ENCODE peak calls at places on chromosomes 12 and 14, in five cellular contexts. R is astrocyte of the cerebellum; U is CD8-positive, alpha-beta T cell; D is Calu3; B is testis. S is an unnamed sample.

GRCh38 chr14:64438181-64438839 is 27.0 kb upstream of the AKAP5 start:
- DNase-seq in R (peak; percentile 97), U (no peak), D (peak; percentile 50), B (no peak), S (peak; percentile 67)

GRCh38 chr12:41966916-41967315 is 177.8 kb downstream of the GXYLT1 start:
- DNase-seq in R (no peak), U (no peak), D (no peak), B (no peak), S (no peak)

GRCh38 chr12:110705309-110705708 is 16.4 kb upstream of the HVCN1 start:
- DNase-seq in R (no peak), U (no peak), D (no peak), B (no peak), S (no peak)

GRCh38 chr14:84877061-84877460 is 652.9 kb upstream of the FLRT2 start:
- DNase-seq in R (no peak), U (no peak), D (no peak), B (no peak), S (no peak)

GRCh38 chr14:75340921-75341320 is 62.3 kb downstream of the FOS start:
- DNase-seq in R (no peak), U (no peak), D (no peak), B (peak; percentile 87), S (no peak)

GRCh38 chr12:2479866-2480510 is 314.8 kb upstream of the FKBP4 start:
- DNase-seq in R (no peak), U (no peak), D (no peak), B (no peak), S (no peak)

GRCh38 chr12:12290206-12290605 is 23.4 kb upstream of the LRP6 start:
- DNase-seq in R (no peak), U (no peak), D (no peak), B (no peak), S (no peak)

GRCh38 chr12:1351926-1352325 is 242.5 kb downstream of the FBXL14 start:
- DNase-seq in R (no peak), U (no peak), D (no peak), B (no peak), S (no peak)

GRCh38 chr12:109739747-109740693 is 26.4 kb downstream of the FAM222A start:
- DNase-seq in R (no peak), U (no peak), D (no peak), B (no peak), S (no peak)

GRCh38 chr12:32496946-32497345 is 97.6 kb downstream of the FGD4 start:
- DNase-seq in R (no peak), U (no peak), D (no peak), B (no peak), S (no peak)

GRCh38 chr12:26721800-26722199 is 111.2 kb downstream of the ITPR2 start:
- DNase-seq in R (no peak), U (no peak), D (peak; percentile 24), B (no peak), S (no peak)

GRCh38 chr12:13368971-13369370 is 172.4 kb downstream of the EMP1 start:
- DNase-seq in R (no peak), U (no peak), D (no peak), B (no peak), S (no peak)

GRCh38 chr14:54253195-54253947 is 143.4 kb upstream of the CDKN3 start:
- DNase-seq in R (peak; percentile 94), U (no peak), D (peak; percentile 14), B (no peak), S (peak; percentile 62)

GRCh38 chr12:12721251-12721689 is 4.1 kb downstream of the CDKN1B start:
- DNase-seq in R (no peak), U (no peak), D (no peak), B (no peak), S (no peak)

GRCh38 chr12:67241482-67241881 is 27.7 kb upstream of the CAND1 start:
- DNase-seq in R (no peak), U (no peak), D (no peak), B (no peak), S (no peak)

GRCh38 chr14:96811265-96811664 is 14.1 kb downstream of the VRK1 start:
- DNase-seq in R (no peak), U (no peak), D (no peak), B (no peak), S (no peak)

GRCh38 chr14:85471744-85472143 is 58.2 kb upstream of the FLRT2 start:
- DNase-seq in R (peak; percentile 49), U (no peak), D (peak; percentile 4), B (no peak), S (peak; percentile 92)

GRCh38 chr14:71753126-71753830 is 179.0 kb upstream of the RGS6 start:
- DNase-seq in R (peak; percentile 81), U (peak; percentile 81), D (peak; percentile 84), B (peak; percentile 98), S (peak; percentile 78)

GRCh38 chr12:116646901-116647300 is 87.7 kb downstream of the MAP1LC3B2 start:
- DNase-seq in R (no peak), U (no peak), D (no peak), B (no peak), S (no peak)

GRCh38 chr14:54396493-54397335 is at the start of gene CDKN3:
- DNase-seq in R (peak; percentile 98), U (peak; percentile 97), D (peak; percentile 96), B (peak; percentile 99), S (peak; percentile 94)

GRCh38 chr14:69325646-69326265 is 65.8 kb downstream of the GALNT16 start:
- DNase-seq in R (no peak), U (no peak), D (no peak), B (no peak), S (no peak)

GRCh38 chr12:78386871-78387270 is 477.7 kb upstream of the SYT1 start:
- DNase-seq in R (no peak), U (no peak), D (no peak), B (no peak), S (no peak)

GRCh38 chr12:129163461-129163860 is 310.2 kb downstream of the GLT1D1 start:
- DNase-seq in R (no peak), U (no peak), D (no peak), B (no peak), S (no peak)

GRCh38 chr12:129161511-129161910 is 308.2 kb downstream of the GLT1D1 start:
- DNase-seq in R (no peak), U (no peak), D (no peak), B (no peak), S (no peak)

GRCh38 chr12:129160282-129160681 is 307.0 kb downstream of the GLT1D1 start:
- DNase-seq in R (no peak), U (no peak), D (no peak), B (no peak), S (no peak)

GRCh38 chr12:129163861-129164260 is 310.6 kb downstream of the GLT1D1 start:
- DNase-seq in R (no peak), U (no peak), D (no peak), B (no peak), S (no peak)

DNA sequence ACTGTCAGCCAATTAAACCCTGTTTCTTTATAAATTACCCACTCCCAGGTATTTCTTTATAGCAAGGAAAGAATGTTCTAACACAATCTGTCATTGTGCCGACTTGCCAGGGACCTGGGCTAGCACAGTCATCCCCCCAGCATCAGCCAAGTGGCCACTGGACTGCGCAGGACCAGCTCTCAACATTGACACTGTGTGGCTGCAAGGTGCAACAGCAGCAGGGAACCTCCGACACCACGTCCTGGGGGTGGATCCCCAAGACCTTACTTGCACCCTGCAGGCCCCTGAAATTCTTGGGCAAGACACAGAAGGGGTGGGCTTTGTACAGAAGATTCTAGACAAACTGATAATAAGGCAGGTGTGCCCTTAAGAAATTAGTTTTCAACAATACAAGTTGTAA is 309.5 kb downstream of the GLT1D1 start:
- DNase-seq in R (no peak), U (no peak), D (no peak), B (no peak), S (no peak)
- TF ChIP-seq CTCF in R (no peak), U (no peak), D (no peak), B (no peak), S (no peak)

DNA sequence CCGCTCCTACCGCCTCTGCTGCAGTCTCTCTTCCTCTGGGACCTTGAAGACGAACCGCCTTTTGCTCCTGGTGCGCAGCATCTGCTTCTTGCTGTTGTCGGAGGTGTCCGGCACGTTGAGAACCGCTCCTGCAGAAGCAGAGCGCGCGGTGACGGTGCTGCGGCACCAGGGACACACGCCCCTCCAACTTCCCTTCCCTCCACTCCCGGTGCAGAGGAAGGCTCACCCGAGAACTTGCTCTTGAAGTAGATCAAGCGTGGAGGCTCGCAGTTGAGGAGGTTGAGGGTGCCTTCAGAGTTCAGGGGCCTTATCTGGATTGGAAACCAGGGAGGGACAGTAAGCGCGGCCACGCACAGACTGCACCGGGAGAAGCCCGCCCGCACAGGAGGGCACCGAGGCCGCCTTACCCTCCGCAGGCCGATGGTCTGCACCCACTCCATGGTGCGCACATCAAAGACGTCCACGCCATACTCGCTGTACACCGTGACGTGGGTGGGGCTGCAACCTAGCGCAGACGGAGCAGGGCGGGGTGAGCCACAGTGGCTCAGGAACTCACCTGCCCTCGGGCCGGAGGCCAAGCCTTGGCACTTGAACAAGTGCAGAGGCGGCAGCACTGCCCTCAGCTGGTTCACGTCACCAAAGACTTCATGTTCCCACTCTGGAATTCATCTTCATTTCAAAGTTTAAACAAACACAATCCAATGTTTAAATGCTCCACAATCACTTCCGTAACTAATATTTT is 17.5 kb downstream of the AMN start:
- DNase-seq in R (no peak), U (no peak), D (no peak), B (peak; percentile 69), S (no peak)
- TF ChIP-seq CTCF in R (no peak), U (no peak), D (no peak), B (no peak), S (no peak)

GRCh38 chr14:103391048-103391447 is 5.8 kb downstream of the MARK3 start:
- DNase-seq in R (peak; percentile 89), U (peak; percentile 54), D (peak; percentile 18), B (no peak), S (peak; percentile 61)

GRCh38 chr14:103385994-103386491 is 828 bp downstream of the MARK3 start:
- DNase-seq in R (no peak), U (peak; percentile 58), D (peak; percentile 20), B (peak; percentile 42), S (no peak)

GRCh38 chr14:103386632-103387329 is 1.6 kb downstream of the MARK3 start:
- DNase-seq in R (no peak), U (no peak), D (no peak), B (peak; percentile 37), S (no peak)

GRCh38 chr14:103390605-103391004 is 5.4 kb downstream of the MARK3 start:
- DNase-seq in R (no peak), U (peak; percentile 29), D (no peak), B (no peak), S (no peak)

DNA sequence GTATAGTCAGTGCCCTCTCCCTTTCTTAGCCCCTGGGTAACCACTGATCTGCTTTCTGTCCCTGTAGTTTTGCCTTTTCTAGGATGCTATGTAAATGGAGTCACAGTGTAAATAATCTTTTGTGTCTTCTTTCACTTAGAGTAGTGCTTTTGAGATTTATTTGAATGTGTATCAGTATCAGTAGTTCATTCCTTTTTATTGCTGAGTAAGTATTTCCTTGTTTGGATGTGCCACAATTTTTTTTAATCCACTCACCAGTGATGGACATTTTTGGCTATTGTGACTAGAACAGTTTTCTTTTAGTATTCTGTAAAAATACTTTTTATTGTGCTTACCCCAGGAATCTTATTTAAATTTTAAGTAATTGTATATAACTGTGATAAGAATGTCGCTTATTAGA is 3.4 kb downstream of the MARK3 start:
- DNase-seq in R (no peak), U (no peak), D (no peak), B (no peak), S (no peak)
- TF ChIP-seq CTCF in R (no peak), U (no peak), D (no peak), B (no peak), S (no peak)

GRCh38 chr12:124332068-124332672 is 37.3 kb downstream of the RFLNA start:
- DNase-seq in R (no peak), U (no peak), D (peak; percentile 41), B (no peak), S (no peak)
- TF ChIP-seq CTCF in R (peak; percentile 32), U (no peak), D (peak; percentile 45), B (no peak), S (peak; percentile 35)